ENCODE peak calls at places on chromosomes 1 and 21, in six cellular contexts. S is cardiac muscle cell, B is left ventricle myocardium inferior, P is cardiac fibroblast, Y is lower lobe of right lung, L is ovary. F is an unnamed sample.

GRCh38 chr21:28516011-28516410 is 476.7 kb downstream of the LTN1 start:
- DNase-seq in S (no peak), Y (no peak), B (no peak), L (no peak), P (no peak), F (no peak)

GRCh38 chr21:42460391-42461184 is 35.4 kb downstream of the RSPH1 start:
- DNase-seq in L (no peak), P (no peak), S (no peak), Y (no peak), B (no peak), F (no peak)

GRCh38 chr1:42777860-42778259 is 6.9 kb upstream of the TMEM269 start:
- DNase-seq in B (no peak), P (peak), L (no peak), Y (no peak), S (peak), F (peak)

GRCh38 chr1:23167353-23168078 is 1.1 kb downstream of the LUZP1 start:
- DNase-seq in B (peak), S (peak), P (peak), Y (peak), L (peak), F (peak)

GRCh38 chr1:30919025-30919881 is 10.7 kb upstream of the SDC3 start:
- DNase-seq in L (peak), Y (no peak), S (peak), P (peak), B (no peak), F (peak)

GRCh38 chr1:2194319-2194897 is at the start of gene FAAP20:
- DNase-seq in Y (no peak), P (peak), S (peak), B (peak), L (no peak), F (peak)

GRCh38 chr1:170537798-170538503 is 6.0 kb downstream of the GORAB start:
- DNase-seq in L (no peak), P (peak), S (no peak), B (no peak), Y (no peak), F (peak)

GRCh38 chr1:226121587-226122400 is 59.3 kb downstream of the H3-3A start:
- DNase-seq in L (peak), B (peak), S (peak), P (peak), Y (peak), F (peak)

GRCh38 chr1:196209265-196209664 is 399.0 kb downstream of the KCNT2 start:
- DNase-seq in Y (no peak), B (no peak), P (no peak), S (no peak), L (no peak), F (no peak)

GRCh38 chr21:38793926-38794713 is 11.6 kb upstream of the ETS2 start:
- DNase-seq in L (no peak), B (no peak), S (no peak), P (no peak), Y (no peak), F (no peak)

GRCh38 chr1:3695326-3696217 is 43.3 kb downstream of the TP73 start:
- DNase-seq in B (peak), Y (peak), S (peak), L (peak), P (peak), F (peak)

GRCh38 chr1:8420318-8420717 is 102.4 kb downstream of the SLC45A1 start:
- DNase-seq in L (no peak), S (no peak), B (no peak), Y (no peak), P (no peak), F (no peak)

GRCh38 chr1:219329606-219330005 is 155.9 kb downstream of the LYPLAL1 start:
- DNase-seq in B (no peak), S (no peak), L (no peak), P (peak), Y (no peak), F (peak)

GRCh38 chr1:174040387-174040786 is 18.2 kb upstream of the RC3H1 start:
- DNase-seq in S (no peak), L (no peak), P (peak), B (no peak), Y (no peak), F (peak)

GRCh38 chr1:174940776-174941175 is 59.0 kb upstream of the CACYBP start:
- DNase-seq in B (no peak), S (no peak), Y (no peak), P (no peak), L (no peak), F (no peak)

GRCh38 chr1:43185021-43185420 is 12.9 kb downstream of the CFAP57 start:
- DNase-seq in P (no peak), S (no peak), B (no peak), L (no peak), Y (no peak), F (no peak)

GRCh38 chr1:206470692-206471414 is 577 bp downstream of the IKBKE start:
- DNase-seq in B (no peak), S (peak), Y (no peak), L (no peak), P (peak), F (peak)

GRCh38 chr1:69409731-69410456 is 157.8 kb upstream of the LRRC7 start:
- DNase-seq in S (no peak), P (no peak), L (no peak), B (no peak), Y (no peak), F (no peak)

GRCh38 chr1:2233997-2234761 is 6.1 kb downstream of the SKI start:
- DNase-seq in L (peak), P (peak), Y (peak), B (peak), S (no peak), F (peak)

GRCh38 chr1:184075040-184076029 is 23.8 kb downstream of the TSEN15 start:
- DNase-seq in L (peak), P (peak), B (no peak), Y (no peak), S (peak), F (peak)

GRCh38 chr1:6329851-6330250 is 63.7 kb downstream of the ACOT7 start:
- DNase-seq in P (peak), Y (no peak), B (no peak), L (no peak), S (no peak), F (no peak)

GRCh38 chr1:30446508-30446907 is 276.9 kb downstream of the MATN1 start:
- DNase-seq in S (no peak), Y (no peak), B (no peak), P (no peak), L (no peak), F (no peak)

GRCh38 chr1:15288173-15288926 is 41.3 kb downstream of the FHAD1 start:
- DNase-seq in S (no peak), Y (no peak), L (no peak), P (no peak), B (no peak), F (peak)

GRCh38 chr1:92711473-92712165 is 73.3 kb downstream of the EVI5 start:
- DNase-seq in Y (no peak), S (no peak), L (no peak), B (no peak), P (no peak), F (peak)

GRCh38 chr21:43211085-43212071 is 42.6 kb downstream of the CRYAA start:
- DNase-seq in B (peak), P (no peak), S (peak), Y (peak), L (peak), F (no peak)

GRCh38 chr1:30325085-30325935 is 398.1 kb downstream of the MATN1 start:
- DNase-seq in Y (no peak), P (no peak), S (no peak), L (no peak), B (no peak), F (no peak)

GRCh38 chr1:174497461-174497860 is 49.7 kb downstream of the GPR52 start:
- DNase-seq in P (no peak), L (no peak), Y (no peak), S (no peak), B (no peak), F (peak)

GRCh38 chr1:6805004-6805416 is 19.8 kb downstream of the CAMTA1 start:
- DNase-seq in L (no peak), Y (no peak), S (no peak), B (no peak), P (peak), F (no peak)

GRCh38 chr1:6859415-6860343 is 74.4 kb downstream of the CAMTA1 start:
- DNase-seq in S (no peak), Y (no peak), B (no peak), P (peak), L (no peak), F (peak)

GRCh38 chr1:36034692-36035091 is 49.2 kb upstream of the TEKT2 start:
- DNase-seq in L (no peak), S (no peak), Y (no peak), P (peak), B (no peak), F (peak)

GRCh38 chr1:31980835-31981782 is 32.6 kb upstream of the KHDRBS1 start:
- DNase-seq in S (no peak), B (no peak), L (no peak), P (no peak), Y (no peak), F (no peak)

GRCh38 chr1:99964806-99965205 is 5.0 kb upstream of the SLC35A3 start:
- DNase-seq in B (no peak), Y (no peak), P (no peak), S (peak), L (no peak), F (no peak)

GRCh38 chr1:22710688-22711024 is at the start of gene EPHB2:
- DNase-seq in Y (no peak), L (no peak), S (peak), P (peak), B (peak), F (no peak)

GRCh38 chr21:15066231-15066577 is 1.4 kb upstream of the NRIP1 start:
- DNase-seq in S (no peak), B (no peak), L (no peak), P (peak), Y (no peak), F (no peak)

GRCh38 chr1:55310517-55310927 is 95.4 kb upstream of the USP24 start:
- DNase-seq in P (peak), L (no peak), Y (no peak), S (no peak), B (no peak), F (peak)

GRCh38 chr1:58726581-58726980 is 26.7 kb upstream of the MYSM1 start:
- DNase-seq in S (no peak), B (no peak), P (no peak), L (no peak), Y (no peak), F (no peak)

GRCh38 chr1:162349635-162350330 is 26.9 kb downstream of the SPATA46 start:
- DNase-seq in B (no peak), S (no peak), P (peak), L (no peak), Y (no peak), F (peak)

GRCh38 chr1:40782371-40782956 is 1.1 kb upstream of the KCNQ4 start:
- DNase-seq in Y (no peak), B (peak), P (no peak), S (peak), L (peak), F (no peak)

GRCh38 chr1:19650416-19651140 is 6.5 kb downstream of the NBL1 start:
- DNase-seq in L (peak), Y (no peak), B (no peak), S (no peak), P (no peak), F (no peak)
- H3K4me3 ChIP-seq in L (peak), Y (peak), B (peak), S (no peak), P (no peak), F (peak)

GRCh38 chr1:9736241-9736640 is 84.7 kb downstream of the PIK3CD start:
- DNase-seq in Y (no peak), S (no peak), B (no peak), P (no peak), L (no peak), F (no peak)
- H3K4me3 ChIP-seq in Y (no peak), S (no peak), B (no peak), P (no peak), L (no peak), F (no peak)

GRCh38 chr1:65001238-65001792 is 35.0 kb upstream of the JAK1 start:
- DNase-seq in S (peak), Y (peak), P (peak), L (peak), B (peak), F (peak)
- H3K4me3 ChIP-seq in S (no peak), Y (peak), P (peak), L (no peak), B (peak), F (peak)

GRCh38 chr1:230265200-230266115 is 160.7 kb downstream of the PGBD5 start:
- DNase-seq in L (no peak), Y (no peak), P (no peak), S (no peak), B (no peak), F (no peak)

GRCh38 chr1:230266456-230266855 is 159.7 kb downstream of the PGBD5 start:
- DNase-seq in P (no peak), S (no peak), L (no peak), B (no peak), Y (no peak), F (no peak)

GRCh38 chr1:230268371-230269170 is 157.6 kb downstream of the PGBD5 start:
- DNase-seq in S (peak), B (no peak), L (no peak), P (peak), Y (no peak), F (peak)

GRCh38 chr1:230270185-230270939 is 155.8 kb downstream of the PGBD5 start:
- DNase-seq in S (no peak), L (no peak), P (peak), B (no peak), Y (no peak), F (peak)

GRCh38 chr1:230267338-230268065 is 158.6 kb downstream of the PGBD5 start:
- DNase-seq in L (no peak), B (no peak), P (no peak), Y (no peak), S (no peak), F (no peak)
- H3K4me3 ChIP-seq in L (no peak), B (no peak), P (no peak), Y (no peak), S (no peak), F (no peak)

GRCh38 chr1:159079518-159079917 is 3.0 kb upstream of the AIM2 start:
- DNase-seq in S (no peak), Y (no peak), L (no peak), P (no peak), B (no peak), F (no peak)

GRCh38 chr1:159071970-159072582 is 4.5 kb downstream of the AIM2 start:
- DNase-seq in B (no peak), Y (no peak), L (no peak), S (peak), P (peak), F (peak)

GRCh38 chr1:159076438-159076752 is 171 bp downstream of the AIM2 start:
- DNase-seq in B (no peak), P (no peak), S (no peak), L (no peak), Y (no peak), F (no peak)

GRCh38 chr1:159077657-159077961 is 1.0 kb upstream of the AIM2 start:
- DNase-seq in S (no peak), P (no peak), Y (no peak), B (no peak), L (no peak), F (no peak)

GRCh38 chr1:159076753-159077656 is at the start of gene AIM2:
- DNase-seq in Y (peak), L (no peak), B (no peak), P (no peak), S (no peak), F (no peak)
- H3K4me3 ChIP-seq in Y (peak), L (no peak), B (no peak), P (no peak), S (no peak), F (no peak)